ENCODE peak calls at places on chromosomes 5 and 9, in six cellular contexts. G is right atrium auricular region, O is mammary epithelial cell, P is esophagus squamous epithelium, U is prostate gland, S is psoas muscle. N is an unnamed sample. For H3K27me3, the result is how much of the 10 kb centered on the place peaks cover.

GRCh38 chr9:70902705-70903131 is 218.7 kb downstream of the TRPM3 start:
- DNase-seq in G (no peak), O (peak), P (no peak), U (no peak), S (no peak), N (no peak)

GRCh38 chr5:179255527-179256228 is 89.6 kb downstream of the ADAMTS2 start:
- DNase-seq in G (no peak), O (no peak), P (no peak), U (no peak), S (peak), N (no peak)

GRCh38 chr5:174690256-174690655 is 34.1 kb upstream of the MSX2 start:
- DNase-seq in G (no peak), O (no peak), P (no peak), U (no peak), S (no peak), N (no peak)

GRCh38 chr5:109102291-109102690 is 307.5 kb downstream of the PJA2 start:
- DNase-seq in G (no peak), O (no peak), P (no peak), U (no peak), S (no peak), N (no peak)

GRCh38 chr5:177232761-177233160 is 70.8 kb downstream of the RAB24 start:
- DNase-seq in G (no peak), O (peak), P (no peak), U (no peak), S (no peak), N (no peak)

GRCh38 chr9:113151696-113152630 is 1.2 kb downstream of the SLC31A2 start:
- DNase-seq in G (no peak), O (peak), P (no peak), U (no peak), S (no peak), N (peak)

GRCh38 chr5:37771203-37771611 is 68.6 kb downstream of the GDNF start:
- DNase-seq in G (no peak), O (no peak), P (no peak), U (no peak), S (no peak), N (no peak)

GRCh38 chr9:79165006-79165405 is 406.8 kb upstream of the TLE4 start:
- DNase-seq in G (no peak), O (peak), P (no peak), U (no peak), S (no peak), N (no peak)

GRCh38 chr9:89243296-89244061 is 64.9 kb upstream of the SHC3 start:
- DNase-seq in G (no peak), O (no peak), P (no peak), U (no peak), S (no peak), N (no peak)

GRCh38 chr9:22433691-22434090 is 12.9 kb upstream of the DMRTA1 start:
- DNase-seq in G (no peak), O (no peak), P (no peak), U (no peak), S (no peak), N (no peak)

GRCh38 chr5:106956901-106957300 is 713.8 kb downstream of the EFNA5 start:
- DNase-seq in G (no peak), O (no peak), P (no peak), U (no peak), S (no peak), N (no peak)

GRCh38 chr9:99634185-99634584 is 187.5 kb upstream of the NR4A3 start:
- DNase-seq in G (no peak), O (no peak), P (no peak), U (no peak), S (no peak), N (no peak)

GRCh38 chr5:90135979-90136378 is 273.6 kb downstream of the CETN3 start:
- DNase-seq in G (no peak), O (no peak), P (no peak), U (no peak), S (peak), N (no peak)

GRCh38 chr5:120599576-120599975 is 135.5 kb downstream of the PRR16 start:
- DNase-seq in G (no peak), O (peak), P (no peak), U (no peak), S (no peak), N (no peak)

GRCh38 chr5:18202147-18202546 is 567.9 kb downstream of the TAF11L14 start:
- DNase-seq in G (no peak), O (peak), P (no peak), U (no peak), S (no peak), N (no peak)

GRCh38 chr5:139593716-139594319 is 32.7 kb downstream of the UBE2D2 start:
- DNase-seq in G (no peak), O (peak), P (no peak), U (no peak), S (no peak), N (no peak)

GRCh38 chr5:132591140-132591539 is 34.4 kb downstream of the RAD50 start:
- DNase-seq in G (no peak), O (no peak), P (no peak), U (no peak), S (no peak), N (no peak)

GRCh38 chr9:101369286-101369685 is 15.5 kb downstream of the BAAT start:
- DNase-seq in G (no peak), O (no peak), P (no peak), U (no peak), S (no peak), N (no peak)

GRCh38 chr9:95085036-95085770 is 232.3 kb downstream of the FANCC start:
- DNase-seq in G (no peak), O (no peak), P (no peak), U (peak), S (peak), N (no peak)

GRCh38 chr5:10760033-10760975 is 730 bp downstream of the DAP start:
- DNase-seq in G (no peak), O (peak), P (no peak), U (peak), S (no peak), N (no peak)

GRCh38 chr9:111807197-111807596 is 12.5 kb upstream of the SHOC1 start:
- DNase-seq in G (no peak), O (peak), P (no peak), U (no peak), S (no peak), N (no peak)
- TF ChIP-seq CTCF in G (no peak), O (peak), P (no peak), U (no peak), S (no peak), N (no peak)

DNA sequence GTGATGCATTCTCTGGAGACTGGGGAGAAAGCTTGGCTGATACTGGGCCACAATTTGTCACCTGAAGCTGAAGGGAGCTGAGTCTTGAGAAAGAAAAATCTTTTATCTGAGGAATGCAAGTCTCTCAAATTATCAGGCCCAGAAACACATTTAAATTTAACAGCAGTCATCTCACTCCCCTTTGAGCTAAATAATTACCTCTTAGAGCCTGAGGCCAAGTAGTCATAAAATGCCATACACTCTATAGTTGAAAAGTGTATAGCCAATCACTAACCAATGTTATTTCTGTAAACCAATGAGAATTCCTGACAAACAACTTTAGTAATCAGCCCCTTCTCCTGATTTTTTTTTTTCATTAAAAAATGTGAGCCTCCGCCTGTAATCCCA is 32.7 kb upstream of the DAPK1 start:
- DNase-seq in G (no peak), O (no peak), P (no peak), U (no peak), S (no peak), N (no peak)
- H3K27me3 ChIP-seq in G (under half), O (under half), P (under half), U (under half), S (under half), N (under half)

GRCh38 chr5:181173420-181174342 is 26.3 kb downstream of the OR2V2 start:
- DNase-seq in G (no peak), O (peak), P (no peak), U (no peak), S (peak), N (no peak)
- TF ChIP-seq CTCF in G (no peak), O (no peak), P (no peak), U (no peak), S (no peak), N (no peak)

GRCh38 chr9:134220311-134220710 is 55.9 kb upstream of the RNU6ATAC start:
- DNase-seq in G (no peak), O (no peak), P (no peak), U (no peak), S (peak), N (no peak)

GRCh38 chr9:134219721-134220060 is 55.3 kb upstream of the RNU6ATAC start:
- DNase-seq in G (no peak), O (no peak), P (no peak), U (no peak), S (peak), N (no peak)

GRCh38 chr9:134222018-134222573 is 57.7 kb upstream of the RNU6ATAC start:
- DNase-seq in G (no peak), O (peak), P (no peak), U (no peak), S (peak), N (no peak)

GRCh38 chr9:134223091-134223490 is 58.7 kb upstream of the RNU6ATAC start:
- DNase-seq in G (no peak), O (no peak), P (no peak), U (no peak), S (peak), N (no peak)

DNA sequence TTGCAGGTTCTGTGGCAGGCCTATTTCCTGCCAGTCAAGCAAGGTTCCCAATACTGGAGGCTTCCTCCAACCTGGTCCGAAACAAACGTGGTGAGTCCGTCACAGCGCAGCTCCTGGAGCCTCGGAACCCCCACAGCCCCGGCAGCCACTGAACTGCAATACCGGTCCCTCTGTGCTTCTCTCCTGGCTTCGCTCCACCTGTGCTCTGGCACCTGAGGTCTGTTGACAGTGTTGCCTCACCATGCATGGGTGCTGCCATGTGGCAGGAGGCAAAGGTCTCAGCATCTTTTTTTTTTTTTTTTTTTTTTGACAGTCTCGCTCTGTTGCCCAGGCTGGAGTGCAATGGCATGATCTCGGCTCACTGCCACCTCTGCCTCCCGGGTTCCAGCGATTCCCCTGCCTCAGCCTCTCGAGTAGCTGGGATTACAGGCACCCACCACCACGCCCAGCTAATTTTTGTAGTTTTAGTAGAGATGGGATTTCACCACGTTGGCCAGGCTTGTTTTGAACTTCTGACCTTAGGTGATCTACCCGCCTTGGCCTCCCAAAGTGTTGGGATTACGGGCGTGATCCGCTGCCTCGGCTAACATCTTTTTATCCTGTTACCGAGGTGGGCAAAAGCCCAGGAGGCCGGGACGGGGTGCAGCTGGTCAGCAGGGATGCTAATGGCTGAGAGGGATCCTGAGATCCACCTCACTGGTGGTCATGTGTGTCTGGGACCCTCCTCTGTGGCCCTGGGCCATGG is 57.1 kb upstream of the RNU6ATAC start:
- DNase-seq in G (no peak), O (no peak), P (no peak), U (no peak), S (peak), N (no peak)
- H3K27me3 ChIP-seq in G (under half), O (under half), P (under half), U (under half), S (under half), N (under half)

GRCh38 chr5:1686066-1686802 is 113.4 kb downstream of the MRPL36 start:
- DNase-seq in G (peak), O (no peak), P (no peak), U (no peak), S (no peak), N (no peak)

GRCh38 chr5:1685076-1685475 is 114.6 kb downstream of the MRPL36 start:
- DNase-seq in G (peak), O (no peak), P (no peak), U (no peak), S (no peak), N (no peak)

GRCh38 chr5:1687301-1687970 is 112.2 kb downstream of the MRPL36 start:
- DNase-seq in G (peak), O (no peak), P (no peak), U (no peak), S (no peak), N (no peak)

GRCh38 chr5:1681955-1682354 is 117.7 kb downstream of the MRPL36 start:
- DNase-seq in G (no peak), O (no peak), P (no peak), U (no peak), S (no peak), N (no peak)
- TF ChIP-seq CTCF in G (no peak), O (no peak), P (no peak), U (no peak), S (no peak), N (no peak)

GRCh38 chr9:126057461-126057860 is 269.2 kb upstream of the MVB12B start:
- DNase-seq in G (no peak), O (no peak), P (no peak), U (no peak), S (no peak), N (no peak)
- H3K27me3 ChIP-seq in G (under half), O (under half), P (half or more), U (under half), S (under half), N (under half)

GRCh38 chr9:120712539-120713031 is 1.7 kb downstream of the MEGF9 start:
- DNase-seq in G (no peak), O (no peak), P (no peak), U (no peak), S (no peak), N (no peak)

GRCh38 chr9:120711841-120712538 is 2.3 kb downstream of the MEGF9 start:
- DNase-seq in G (no peak), O (peak), P (no peak), U (no peak), S (no peak), N (no peak)

GRCh38 chr9:120714088-120714845 is at the start of gene MEGF9:
- DNase-seq in G (peak), O (peak), P (peak), U (peak), S (peak), N (peak)

GRCh38 chr9:120714846-120715231 is 569 bp upstream of the MEGF9 start:
- DNase-seq in G (no peak), O (no peak), P (no peak), U (no peak), S (no peak), N (no peak)

DNA sequence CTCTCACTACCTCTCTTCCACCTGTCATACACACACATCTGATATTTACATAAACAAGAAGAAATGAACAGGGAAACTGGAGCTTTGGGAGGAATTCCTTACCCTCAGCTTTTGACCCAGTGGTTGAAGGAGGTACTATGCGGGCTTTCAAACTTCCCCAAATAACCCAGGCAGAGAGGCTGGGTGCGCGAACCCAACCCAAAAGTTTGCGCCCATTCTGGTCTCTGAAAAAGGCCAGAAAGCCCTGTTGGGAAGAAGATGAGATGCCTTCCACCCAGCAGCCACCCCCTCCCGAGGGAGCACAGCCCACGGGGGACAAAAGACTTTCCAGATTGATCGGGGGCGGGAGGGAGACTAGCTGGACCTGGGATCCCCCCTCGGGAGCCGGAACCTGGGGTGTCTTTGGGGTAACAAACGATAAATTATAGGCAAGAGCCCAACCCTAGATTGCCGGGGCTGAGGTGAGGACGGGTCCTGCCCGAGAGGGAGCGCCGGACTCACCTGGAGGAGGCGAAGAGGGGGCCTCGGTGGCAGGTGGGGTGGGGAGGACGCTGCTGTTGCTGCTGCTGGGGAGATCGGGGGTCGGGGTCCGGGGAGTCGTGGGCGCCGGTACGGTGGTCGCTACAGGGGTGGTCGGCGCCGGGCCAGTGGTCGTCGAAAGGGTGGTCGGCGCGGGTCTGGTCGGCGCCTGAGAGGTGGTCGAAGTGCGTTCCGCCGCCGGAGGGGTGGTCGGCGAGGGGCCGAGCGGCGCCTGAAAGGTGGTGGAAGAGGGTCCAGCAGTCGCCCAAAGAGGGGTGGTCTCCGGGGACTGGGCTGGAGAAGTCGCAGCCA is 798 bp downstream of the MEGF9 start:
- DNase-seq in G (no peak), O (peak), P (no peak), U (no peak), S (peak), N (no peak)
- TF ChIP-seq CTCF in G (peak), O (peak), P (no peak), U (peak), S (no peak), N (no peak)

DNA sequence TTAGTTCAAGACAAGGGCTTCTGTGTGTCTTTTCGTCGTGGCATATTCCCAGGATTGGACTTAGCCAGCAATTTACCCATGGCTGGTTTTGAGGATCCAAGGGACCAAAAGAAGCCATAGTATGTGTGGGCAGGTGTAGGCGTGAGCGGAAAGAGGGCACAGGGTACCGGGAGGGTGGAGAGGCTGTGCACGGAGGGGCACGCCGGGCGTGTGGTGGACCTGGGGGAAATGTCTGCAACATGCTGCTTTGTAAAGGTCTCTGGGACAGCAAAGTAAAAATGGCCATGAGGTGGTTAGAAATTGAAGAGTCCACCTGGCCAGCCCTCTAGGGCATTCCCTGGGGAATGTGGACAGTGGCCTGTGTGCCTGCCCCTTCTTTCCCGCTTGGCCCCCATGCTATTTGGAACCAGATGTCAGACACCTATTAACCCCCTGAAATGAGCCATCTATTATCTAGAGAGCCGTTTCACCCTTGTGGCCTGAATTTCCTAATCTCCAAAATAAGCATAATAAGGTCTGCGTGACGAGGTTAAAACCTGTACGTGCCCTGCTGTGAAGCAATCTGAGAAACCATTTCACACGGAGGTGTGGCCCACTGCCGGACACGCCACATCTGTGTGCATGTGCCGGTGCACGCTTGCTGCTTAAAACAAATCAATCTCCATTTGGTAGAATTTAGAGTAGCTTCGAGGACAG is 5.1 kb downstream of the FLT4 start:
- DNase-seq in G (no peak), O (no peak), P (no peak), U (no peak), S (no peak), N (no peak)
- H3K27me3 ChIP-seq in G (under half), O (under half), P (half or more), U (under half), S (under half), N (under half)

DNA sequence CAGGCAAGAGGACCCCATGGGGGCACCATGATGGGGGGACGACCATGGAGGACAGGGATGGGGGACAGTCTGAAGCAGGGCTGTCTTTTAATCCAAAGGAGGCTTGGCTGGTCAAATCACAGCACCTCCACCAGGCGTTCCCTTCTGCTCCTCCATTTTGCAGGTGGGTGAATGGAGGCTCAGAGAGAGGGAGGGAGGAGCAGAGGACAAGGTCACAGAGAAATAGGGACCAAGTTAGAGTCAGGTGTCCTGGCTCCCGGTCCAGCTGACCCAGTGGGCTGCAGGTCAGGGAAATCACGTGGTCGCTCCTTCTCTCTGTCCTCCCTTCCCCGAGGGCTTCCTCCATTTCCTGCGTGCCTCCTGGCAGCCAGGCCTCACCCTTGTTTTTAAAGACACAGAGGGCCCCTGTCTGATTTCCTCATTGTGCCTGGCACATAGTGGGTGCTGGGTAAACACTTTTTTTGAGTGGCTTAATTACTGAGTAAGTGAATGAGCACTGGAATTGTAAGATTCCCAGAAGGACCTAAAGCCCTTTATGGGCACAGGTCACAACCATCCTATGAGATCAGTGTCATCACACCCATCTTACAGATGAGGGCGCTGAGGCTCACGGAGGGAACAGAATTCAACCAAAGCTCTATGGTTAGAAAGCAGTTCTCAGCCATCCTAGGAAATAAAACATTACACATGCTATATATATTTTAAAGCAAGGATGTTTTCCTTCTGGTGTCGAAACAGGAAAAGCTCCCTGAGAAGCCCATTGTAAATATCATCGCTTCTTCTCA is 156.2 kb upstream of the SMIM23 start:
- DNase-seq in G (no peak), O (no peak), P (no peak), U (no peak), S (no peak), N (peak)
- TF ChIP-seq CTCF in G (no peak), O (no peak), P (no peak), U (no peak), S (no peak), N (no peak)